ENCODE peak calls at places on chromosome 19, in four cellular contexts. One of them, this sample, is unnamed.

GRCh38 chr19:33292595-33293254 is 9.6 kb downstream of the CEBPA start:
- DNase-seq in glutamatergic neuron: no peak
- DNase-seq in left kidney: peak; percentile 77
- DNase-seq in transverse colon: peak; percentile 78
- DNase-seq in this sample: no peak

GRCh38 chr19:19105365-19106060 is 32.8 kb downstream of the TMEM161A start:
- DNase-seq in left kidney: peak; percentile 93
- DNase-seq in glutamatergic neuron: peak; percentile 89
- DNase-seq in transverse colon: peak; percentile 69
- DNase-seq in this sample: peak; percentile 42

GRCh38 chr19:7912697-7913564 is 1.7 kb upstream of the TGFBR3L start:
- DNase-seq in glutamatergic neuron: peak; percentile 12
- DNase-seq in left kidney: no peak
- DNase-seq in transverse colon: no peak
- DNase-seq in this sample: no peak

GRCh38 chr19:44658069-44658727 is 13.1 kb upstream of the CEACAM19 start:
- DNase-seq in left kidney: no peak
- DNase-seq in transverse colon: no peak
- DNase-seq in glutamatergic neuron: no peak
- DNase-seq in this sample: no peak

GRCh38 chr19:17137417-17137816 is 61.8 kb downstream of the MYO9B start:
- DNase-seq in left kidney: no peak
- DNase-seq in glutamatergic neuron: no peak
- DNase-seq in transverse colon: peak; percentile 23
- DNase-seq in this sample: no peak

GRCh38 chr19:55165952-55166529 is 372 bp downstream of the DNAAF3 start:
- DNase-seq in transverse colon: peak; percentile 68
- DNase-seq in left kidney: peak; percentile 94
- DNase-seq in glutamatergic neuron: peak; percentile 88
- DNase-seq in this sample: peak; percentile 73

GRCh38 chr19:10045371-10045770 is 32.1 kb downstream of the RDH8 start:
- DNase-seq in glutamatergic neuron: no peak
- DNase-seq in transverse colon: no peak
- DNase-seq in left kidney: no peak
- DNase-seq in this sample: no peak

GRCh38 chr19:16325671-16326400 is 1.2 kb downstream of the KLF2 start:
- DNase-seq in transverse colon: peak; percentile 46
- DNase-seq in glutamatergic neuron: peak; percentile 29
- DNase-seq in left kidney: peak; percentile 87
- DNase-seq in this sample: peak; percentile 38

GRCh38 chr19:48249502-48250014 is 6.2 kb downstream of the CARD8 start:
- DNase-seq in glutamatergic neuron: no peak
- DNase-seq in left kidney: peak; percentile 26
- DNase-seq in transverse colon: peak; percentile 58
- DNase-seq in this sample: no peak

GRCh38 chr19:16384688-16385087 is 60.1 kb downstream of the KLF2 start:
- DNase-seq in left kidney: no peak
- DNase-seq in glutamatergic neuron: no peak
- DNase-seq in transverse colon: no peak
- DNase-seq in this sample: no peak

GRCh38 chr19:15137777-15138176 is 30.6 kb downstream of the SYDE1 start:
- DNase-seq in glutamatergic neuron: no peak
- DNase-seq in transverse colon: no peak
- DNase-seq in left kidney: no peak
- DNase-seq in this sample: no peak

GRCh38 chr19:23896912-23897311 is 17.8 kb upstream of the ZNF726 start:
- DNase-seq in transverse colon: no peak
- DNase-seq in glutamatergic neuron: no peak
- DNase-seq in left kidney: no peak
- DNase-seq in this sample: no peak

GRCh38 chr19:5057860-5058259 is 88.9 kb downstream of the KDM4B start:
- DNase-seq in left kidney: peak; percentile 63
- DNase-seq in transverse colon: no peak
- DNase-seq in glutamatergic neuron: no peak
- DNase-seq in this sample: no peak

GRCh38 chr19:31902821-31903220 is 442.6 kb upstream of the ZNF507 start:
- DNase-seq in transverse colon: no peak
- DNase-seq in glutamatergic neuron: no peak
- DNase-seq in left kidney: no peak
- DNase-seq in this sample: no peak

GRCh38 chr19:40465025-40465780 is at the start of gene BLVRB:
- DNase-seq in left kidney: peak; percentile 32
- DNase-seq in glutamatergic neuron: no peak
- DNase-seq in transverse colon: peak; percentile 63
- DNase-seq in this sample: no peak

GRCh38 chr19:4278010-4278409 is 1.1 kb upstream of the SHD start:
- DNase-seq in transverse colon: no peak
- DNase-seq in left kidney: no peak
- DNase-seq in glutamatergic neuron: peak; percentile 52
- DNase-seq in this sample: no peak

GRCh38 chr19:8659905-8660304 is 29.5 kb downstream of the NFILZ start:
- DNase-seq in left kidney: no peak
- DNase-seq in glutamatergic neuron: no peak
- DNase-seq in transverse colon: no peak
- DNase-seq in this sample: no peak

GRCh38 chr19:17402982-17403855 is 2.2 kb downstream of the BST2 start:
- DNase-seq in transverse colon: no peak
- DNase-seq in left kidney: peak; percentile 85
- DNase-seq in glutamatergic neuron: peak; percentile 62
- DNase-seq in this sample: no peak

GRCh38 chr19:46704379-46705076 is 12.4 kb downstream of the PRKD2 start:
- DNase-seq in glutamatergic neuron: peak; percentile 91
- DNase-seq in transverse colon: peak; percentile 81
- DNase-seq in left kidney: peak; percentile 66
- DNase-seq in this sample: peak; percentile 63

GRCh38 chr19:19643158-19644053 is at the start of gene GMIP:
- DNase-seq in glutamatergic neuron: peak; percentile 90
- DNase-seq in left kidney: peak; percentile 85
- DNase-seq in transverse colon: peak; percentile 91
- DNase-seq in this sample: peak; percentile 85

GRCh38 chr19:5308471-5309437 is 31.9 kb downstream of the PTPRS start:
- DNase-seq in left kidney: peak; percentile 41
- DNase-seq in glutamatergic neuron: no peak
- DNase-seq in transverse colon: peak; percentile 62
- DNase-seq in this sample: no peak

This sample was measured in progenitor cell of endocrine pancreas.